ENCODE peak calls at places on chromosomes 6 and 20, in seven cellular contexts. G is PC-3; J is nephron progenitor cell; V is PC-9; X is activated T-helper 1 cell treated with anti-CD3 and anti-CD28 coated beads, Interleukin-12 subunit alpha, Interleukin-12 subunit beta, Interleukin-2, Interleukin-4 antibody, amounts not matched to agents 30 ng/mL and 10 ng/mL and 1 ng/mL, durations not matched to agents 14 hours and 24 hours and 36 hours; W is C1 segment of cervical spinal cord; U is colonic mucosa. E is an unnamed sample.

GRCh38 chr20:21315138-21315537 is 12.0 kb downstream of the XRN2 start:
- DNase-seq in V (no peak), G (no peak), X (no peak), W (no peak), J (no peak), U (no peak), E (no peak)

GRCh38 chr6:130872250-130873095 is 45.3 kb downstream of the SMLR1 start:
- DNase-seq in V (no peak), W (peak), G (peak), U (peak), J (peak), X (peak), E (peak)

GRCh38 chr6:166005846-166006592 is 161.6 kb downstream of the TBXT start:
- DNase-seq in G (no peak), J (peak), W (peak), X (no peak), U (peak), V (no peak), E (peak)

GRCh38 chr20:34877002-34877264 is 521 bp downstream of the ACSS2 start:
- DNase-seq in V (no peak), G (peak), J (no peak), U (no peak), X (no peak), W (no peak), E (no peak)

GRCh38 chr6:155402656-155403304 is 52.9 kb downstream of the NOX3 start:
- DNase-seq in X (no peak), V (no peak), J (no peak), G (no peak), U (no peak), W (no peak), E (no peak)

GRCh38 chr6:123434186-123434585 is 202.6 kb downstream of the TRDN start:
- DNase-seq in X (no peak), V (peak), J (no peak), G (no peak), U (no peak), W (no peak), E (no peak)

GRCh38 chr6:159169193-159169555 is at the start of gene FNDC1:
- DNase-seq in W (no peak), V (no peak), J (peak), X (peak), U (peak), G (no peak), E (peak)

GRCh38 chr20:9517297-9518134 is 3.1 kb downstream of the LAMP5 start:
- DNase-seq in W (no peak), J (no peak), V (no peak), X (no peak), G (no peak), U (no peak), E (no peak)

GRCh38 chr6:29943053-29943966 is 978 bp downstream of the HLA-A start:
- DNase-seq in J (no peak), V (no peak), G (no peak), X (no peak), W (no peak), U (no peak), E (peak)

GRCh38 chr20:61135266-61135665 is 116.8 kb upstream of the CDH4 start:
- DNase-seq in U (no peak), W (no peak), X (no peak), J (no peak), V (no peak), G (no peak), E (no peak)

GRCh38 chr20:13008761-13009681 is at the start of gene SPTLC3:
- DNase-seq in V (peak), X (no peak), W (peak), J (peak), G (peak), U (peak), E (peak)

GRCh38 chr6:133340557-133340956 is 99.4 kb downstream of the EYA4 start:
- DNase-seq in X (no peak), J (no peak), W (no peak), V (no peak), U (no peak), G (peak), E (no peak)

GRCh38 chr6:136235233-136235564 is 14.9 kb downstream of the MTFR2 start:
- DNase-seq in U (no peak), V (peak), W (no peak), J (no peak), G (peak), X (no peak), E (no peak)

GRCh38 chr20:10671850-10672578 is 1.8 kb downstream of the JAG1 start:
- DNase-seq in J (peak), G (peak), W (no peak), U (peak), X (peak), V (no peak), E (peak)

GRCh38 chr6:147973806-147974205 is 368.8 kb upstream of the SASH1 start:
- DNase-seq in J (no peak), G (no peak), X (no peak), W (no peak), V (no peak), U (no peak), E (no peak)

E was measured in transverse colon.